ENCODE peak calls at places on chromosomes 11 and 22, in six cellular contexts. Y, H, G, A, L and X are unnamed samples.
A peak's percentile ranks its signal among the peaks of the same experiment; 100 is the strongest.

GRCh38 chr11:47248304-47248663 is 330 bp downstream of the ACP2 start:
- DNase-seq in H (no peak), G (no peak), L (no peak), A (no peak), Y (no peak), X (no peak)

GRCh38 chr22:30265851-30266444 is 703 bp downstream of the OSM start:
- DNase-seq in A (no peak), H (no peak), G (peak; percentile 84), L (peak; percentile 73), Y (peak; percentile 82), X (no peak)

GRCh38 chr22:44166877-44167276 is 13.8 kb upstream of the PARVG start:
- DNase-seq in A (no peak), G (no peak), H (no peak), L (no peak), Y (no peak), X (no peak)

GRCh38 chr22:24990344-24990905 is 37.9 kb downstream of the KIAA1671 start:
- DNase-seq in A (no peak), G (no peak), L (no peak), Y (no peak), H (no peak), X (no peak)

GRCh38 chr11:131674051-131674755 is 303.8 kb downstream of the NTM start:
- DNase-seq in A (peak; percentile 74), Y (no peak), L (peak; percentile 56), G (peak; percentile 73), H (peak; percentile 22), X (peak; percentile 74)

GRCh38 chr22:35319244-35319985 is 19.7 kb downstream of the TOM1 start:
- DNase-seq in H (no peak), Y (no peak), G (no peak), L (no peak), A (no peak), X (no peak)

GRCh38 chr11:30107899-30108298 is 91.1 kb upstream of the KCNA4 start:
- DNase-seq in G (no peak), L (no peak), H (no peak), Y (no peak), A (no peak), X (no peak)

GRCh38 chr11:77381749-77382693 is 80.5 kb upstream of the GDPD4 start:
- DNase-seq in Y (no peak), G (no peak), H (no peak), A (peak; percentile 49), L (no peak), X (no peak)

GRCh38 chr11:133930767-133931448 is 25.9 kb downstream of the IGSF9B start:
- DNase-seq in A (no peak), H (no peak), L (no peak), G (no peak), Y (no peak), X (no peak)

GRCh38 chr11:99257131-99257530 is 236.4 kb downstream of the CNTN5 start:
- DNase-seq in A (no peak), Y (no peak), G (no peak), H (no peak), L (no peak), X (no peak)

GRCh38 chr22:20164863-20165262 is 14.0 kb upstream of the CCDC188 start:
- DNase-seq in Y (no peak), G (no peak), A (no peak), L (no peak), H (no peak), X (no peak)

GRCh38 chr11:30392221-30392784 is 69.4 kb downstream of the ARL14EP start:
- DNase-seq in Y (no peak), A (no peak), L (no peak), G (no peak), H (no peak), X (no peak)

GRCh38 chr11:102730036-102730815 is 5.5 kb upstream of the MMP8 start:
- DNase-seq in G (no peak), H (no peak), A (peak; percentile 16), Y (no peak), L (no peak), X (no peak)

GRCh38 chr22:39215430-39216142 is 29.2 kb downstream of the PDGFB start:
- DNase-seq in A (no peak), Y (peak; percentile 17), L (no peak), G (peak; percentile 37), H (no peak), X (no peak)

GRCh38 chr22:35610741-35611140 is 6.4 kb downstream of the MB start:
- DNase-seq in H (no peak), Y (no peak), A (no peak), L (no peak), G (peak; percentile 21), X (no peak)

GRCh38 chr11:833114-833791 is 501 bp downstream of the CD151 start:
- DNase-seq in L (peak; percentile 73), A (no peak), H (no peak), Y (no peak), G (peak; percentile 73), X (peak; percentile 81)

DNA sequence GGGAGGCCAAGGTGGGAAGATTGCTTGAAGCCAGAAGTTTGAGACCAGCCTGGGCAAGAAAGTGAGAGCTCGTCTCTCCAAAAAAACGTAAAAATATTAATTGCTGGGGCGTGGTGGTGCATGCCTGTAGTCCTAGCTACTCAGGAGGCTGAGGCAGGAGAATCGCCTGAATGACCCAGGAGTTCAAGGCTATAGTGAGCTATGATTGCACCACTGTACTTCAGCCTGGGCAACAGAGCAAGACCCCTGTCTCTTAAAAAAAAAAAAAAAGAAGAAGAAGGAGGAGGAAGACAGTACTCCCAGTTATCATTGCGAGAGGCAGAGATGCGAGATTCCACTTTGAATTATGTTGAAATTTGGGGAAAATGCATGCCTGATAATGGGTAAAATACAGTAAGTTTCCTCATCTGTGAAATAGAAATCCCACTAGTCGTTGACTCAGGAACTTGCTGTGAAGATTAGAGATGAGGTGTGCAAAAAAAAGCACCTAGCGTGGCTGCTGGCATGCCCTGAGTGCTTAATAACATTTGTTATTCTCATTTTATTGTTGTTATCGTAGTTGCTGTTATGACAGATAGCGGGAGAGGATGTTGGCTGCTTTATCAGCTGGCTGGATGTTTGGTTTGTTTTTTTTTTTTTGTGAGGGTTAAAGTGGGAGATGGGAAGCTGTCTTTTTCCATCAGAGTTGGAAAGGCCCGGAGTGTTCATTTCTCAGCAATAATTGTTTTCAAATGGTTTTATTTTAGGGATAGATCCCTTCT is 33.5 kb downstream of the BCR start:
- DNase-seq in L (no peak), Y (no peak), H (no peak), A (no peak), G (peak; percentile 10), X (no peak)
- TF ChIP-seq CTCF in L (no peak), Y (no peak), H (no peak), A (no peak), G (no peak), X (no peak)

GRCh38 chr11:122852071-122852831 is 14.0 kb downstream of the CRTAM start:
- DNase-seq in H (no peak), G (no peak), Y (no peak), L (no peak), A (no peak), X (no peak)
- H3K4me3 ChIP-seq in H (no peak overlapping the region), G (no peak overlapping the region), Y (no peak overlapping the region), L (no peak overlapping the region), A (no peak overlapping the region), X (no peak overlapping the region)

GRCh38 chr11:61361237-61361636 is 445 bp downstream of the CYB561A3 start:
- DNase-seq in G (no peak), L (no peak), A (no peak), Y (no peak), H (no peak), X (no peak)

GRCh38 chr11:61367406-61367805 is 5.2 kb downstream of the TMEM138 start:
- DNase-seq in A (no peak), H (no peak), Y (no peak), L (no peak), G (no peak), X (no peak)

GRCh38 chr11:61361686-61362541 is at the start of the genes CYB561A3 and TMEM138:
- DNase-seq in Y (peak; percentile 95), G (peak; percentile 96), A (peak; percentile 81), H (peak; percentile 90), L (peak; percentile 93), X (peak; percentile 93)

GRCh38 chr11:61362542-61362875 is 335 bp downstream of the TMEM138 start:
- DNase-seq in G (no peak), L (no peak), Y (no peak), H (no peak), A (no peak), X (no peak)

GRCh38 chr11:61364012-61364396 is 1.8 kb downstream of the TMEM138 start:
- DNase-seq in G (no peak), Y (no peak), A (no peak), L (no peak), H (no peak), X (no peak)
- H3K27ac ChIP-seq in G (no peak overlapping the region), Y (peak overlapping the region; percentile 6), A (no peak overlapping the region), L (no peak overlapping the region), H (no peak overlapping the region), X (no peak overlapping the region)

GRCh38 chr11:127471662-127472061 is 471.1 kb upstream of the KIRREL3 start:
- DNase-seq in A (no peak), G (no peak), H (no peak), Y (no peak), L (no peak), X (no peak)
- TF ChIP-seq CTCF in A (no peak), G (no peak), H (no peak), Y (no peak), L (no peak), X (no peak)